ENCODE peak calls at places on chromosome 2, in eight cellular contexts. One of them, this sample, is unnamed.

GRCh38 chr2:46173030-46173429 is 124.2 kb upstream of the EPAS1 start:
- DNase-seq in colonic mucosa: no peak
- DNase-seq in SJSA1: no peak
- DNase-seq in right lobe of liver: no peak
- DNase-seq in CD8-positive, alpha-beta memory T cell: no peak
- DNase-seq in body of pancreas: no peak
- DNase-seq in aorta: no peak
- DNase-seq in upper lobe of right lung: no peak
- DNase-seq in this sample: no peak

GRCh38 chr2:36333350-36334012 is 22.1 kb upstream of the CRIM1 start:
- DNase-seq in aorta: no peak
- DNase-seq in SJSA1: no peak
- DNase-seq in colonic mucosa: no peak
- DNase-seq in upper lobe of right lung: no peak
- DNase-seq in right lobe of liver: no peak
- DNase-seq in body of pancreas: no peak
- DNase-seq in CD8-positive, alpha-beta memory T cell: no peak
- DNase-seq in this sample: no peak

GRCh38 chr2:160790738-160791137 is 297.1 kb upstream of the RBMS1 start:
- DNase-seq in SJSA1: no peak
- DNase-seq in aorta: no peak
- DNase-seq in right lobe of liver: no peak
- DNase-seq in CD8-positive, alpha-beta memory T cell: no peak
- DNase-seq in colonic mucosa: no peak
- DNase-seq in body of pancreas: no peak
- DNase-seq in upper lobe of right lung: no peak
- DNase-seq in this sample: no peak

GRCh38 chr2:26732446-26732845 is 31.6 kb upstream of the SLC35F6 start:
- DNase-seq in CD8-positive, alpha-beta memory T cell: no peak
- DNase-seq in right lobe of liver: no peak
- DNase-seq in SJSA1: no peak
- DNase-seq in body of pancreas: no peak
- DNase-seq in upper lobe of right lung: no peak
- DNase-seq in aorta: no peak
- DNase-seq in colonic mucosa: no peak
- DNase-seq in this sample: no peak

GRCh38 chr2:102114290-102114721 is 28.2 kb upstream of the IL1R1 start:
- DNase-seq in upper lobe of right lung: no peak
- DNase-seq in colonic mucosa: no peak
- DNase-seq in aorta: no peak
- DNase-seq in SJSA1: peak; percentile 98
- DNase-seq in CD8-positive, alpha-beta memory T cell: no peak
- DNase-seq in right lobe of liver: no peak
- DNase-seq in body of pancreas: no peak
- DNase-seq in this sample: no peak

GRCh38 chr2:152715854-152716428 is 1.3 kb downstream of the PRPF40A start:
- DNase-seq in right lobe of liver: no peak
- DNase-seq in SJSA1: peak; percentile 4
- DNase-seq in CD8-positive, alpha-beta memory T cell: peak; percentile 17
- DNase-seq in upper lobe of right lung: no peak
- DNase-seq in colonic mucosa: no peak
- DNase-seq in body of pancreas: no peak
- DNase-seq in aorta: no peak
- DNase-seq in this sample: peak; percentile 44

GRCh38 chr2:231727621-231728020 is 19.3 kb downstream of the PTMA start:
- DNase-seq in upper lobe of right lung: no peak
- DNase-seq in aorta: no peak
- DNase-seq in colonic mucosa: no peak
- DNase-seq in SJSA1: no peak
- DNase-seq in CD8-positive, alpha-beta memory T cell: no peak
- DNase-seq in body of pancreas: no peak
- DNase-seq in right lobe of liver: no peak
- DNase-seq in this sample: no peak

GRCh38 chr2:173054466-173054865 is 21.2 kb upstream of the MAP3K20 start:
- DNase-seq in aorta: no peak
- DNase-seq in CD8-positive, alpha-beta memory T cell: no peak
- DNase-seq in colonic mucosa: no peak
- DNase-seq in body of pancreas: no peak
- DNase-seq in right lobe of liver: no peak
- DNase-seq in upper lobe of right lung: no peak
- DNase-seq in SJSA1: peak; percentile 75
- DNase-seq in this sample: no peak

GRCh38 chr2:234885113-234885512 is 66.7 kb upstream of the SH3BP4 start:
- DNase-seq in SJSA1: no peak
- DNase-seq in body of pancreas: peak; percentile 77
- DNase-seq in right lobe of liver: no peak
- DNase-seq in upper lobe of right lung: no peak
- DNase-seq in CD8-positive, alpha-beta memory T cell: no peak
- DNase-seq in colonic mucosa: no peak
- DNase-seq in aorta: no peak
- DNase-seq in this sample: no peak
- H3K9me3 ChIP-seq in SJSA1: no peaks in the 10 kb centered on the region
- H3K9me3 ChIP-seq in body of pancreas: no peaks in the 10 kb centered on the region
- H3K9me3 ChIP-seq in right lobe of liver: no peaks in the 10 kb centered on the region
- H3K9me3 ChIP-seq in upper lobe of right lung: no peaks in the 10 kb centered on the region
- H3K9me3 ChIP-seq in CD8-positive, alpha-beta memory T cell: no peaks in the 10 kb centered on the region
- H3K9me3 ChIP-seq in colonic mucosa: no peaks in the 10 kb centered on the region
- H3K9me3 ChIP-seq in aorta: no peaks in the 10 kb centered on the region
- H3K9me3 ChIP-seq in this sample: no peaks in the 10 kb centered on the region

DNA sequence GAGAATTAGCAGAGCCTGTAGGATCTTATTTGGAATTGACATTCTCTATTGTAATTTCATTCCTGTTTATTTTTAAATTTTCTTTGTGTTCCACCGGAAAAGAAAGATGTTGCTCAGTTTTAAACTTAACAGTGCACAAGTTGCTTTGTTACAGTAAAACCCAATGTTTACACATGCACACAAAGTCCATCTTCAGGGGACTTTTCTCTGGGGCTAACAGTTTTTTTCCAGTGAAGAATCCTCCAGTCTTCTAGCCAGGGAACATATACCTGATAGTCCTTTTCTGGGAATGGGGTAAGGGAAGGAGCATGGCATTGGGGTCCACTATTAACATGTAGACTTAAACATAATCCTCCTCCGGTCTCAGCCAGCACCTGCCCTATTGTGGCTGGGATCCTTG is 25.2 kb upstream of the MRPL33 start:
- DNase-seq in aorta: no peak
- DNase-seq in right lobe of liver: no peak
- DNase-seq in upper lobe of right lung: no peak
- DNase-seq in CD8-positive, alpha-beta memory T cell: no peak
- DNase-seq in colonic mucosa: no peak
- DNase-seq in body of pancreas: no peak
- DNase-seq in SJSA1: no peak
- DNase-seq in this sample: no peak
- H3K4me1 ChIP-seq in aorta: peaks cover 2% of the 10 kb centered on the region
- H3K4me1 ChIP-seq in right lobe of liver: no peaks in the 10 kb centered on the region
- H3K4me1 ChIP-seq in upper lobe of right lung: no peaks in the 10 kb centered on the region
- H3K4me1 ChIP-seq in CD8-positive, alpha-beta memory T cell: no peaks in the 10 kb centered on the region
- H3K4me1 ChIP-seq in colonic mucosa: no peaks in the 10 kb centered on the region
- H3K4me1 ChIP-seq in body of pancreas: no peaks in the 10 kb centered on the region
- H3K4me1 ChIP-seq in SJSA1: no peaks in the 10 kb centered on the region
- H3K4me1 ChIP-seq in this sample: peaks cover 7% of the 10 kb centered on the region

GRCh38 chr2:168587302-168587701 is 131.2 kb downstream of the CERS6 start:
- DNase-seq in aorta: no peak
- DNase-seq in CD8-positive, alpha-beta memory T cell: no peak
- DNase-seq in SJSA1: no peak
- DNase-seq in right lobe of liver: no peak
- DNase-seq in colonic mucosa: no peak
- DNase-seq in body of pancreas: no peak
- DNase-seq in upper lobe of right lung: no peak
- DNase-seq in this sample: no peak

GRCh38 chr2:168585700-168586099 is 129.6 kb downstream of the CERS6 start:
- DNase-seq in SJSA1: no peak
- DNase-seq in body of pancreas: no peak
- DNase-seq in colonic mucosa: no peak
- DNase-seq in CD8-positive, alpha-beta memory T cell: no peak
- DNase-seq in aorta: no peak
- DNase-seq in upper lobe of right lung: no peak
- DNase-seq in right lobe of liver: no peak
- DNase-seq in this sample: no peak

GRCh38 chr2:168583710-168584521 is 127.8 kb downstream of the CERS6 start:
- DNase-seq in aorta: no peak
- DNase-seq in body of pancreas: peak; percentile 39
- DNase-seq in CD8-positive, alpha-beta memory T cell: no peak
- DNase-seq in right lobe of liver: no peak
- DNase-seq in upper lobe of right lung: no peak
- DNase-seq in SJSA1: peak; percentile 76
- DNase-seq in colonic mucosa: peak; percentile 44
- DNase-seq in this sample: no peak

GRCh38 chr2:168584934-168585333 is 128.9 kb downstream of the CERS6 start:
- DNase-seq in right lobe of liver: no peak
- DNase-seq in upper lobe of right lung: no peak
- DNase-seq in colonic mucosa: no peak
- DNase-seq in body of pancreas: no peak
- DNase-seq in aorta: no peak
- DNase-seq in SJSA1: no peak
- DNase-seq in CD8-positive, alpha-beta memory T cell: no peak
- DNase-seq in this sample: no peak

DNA sequence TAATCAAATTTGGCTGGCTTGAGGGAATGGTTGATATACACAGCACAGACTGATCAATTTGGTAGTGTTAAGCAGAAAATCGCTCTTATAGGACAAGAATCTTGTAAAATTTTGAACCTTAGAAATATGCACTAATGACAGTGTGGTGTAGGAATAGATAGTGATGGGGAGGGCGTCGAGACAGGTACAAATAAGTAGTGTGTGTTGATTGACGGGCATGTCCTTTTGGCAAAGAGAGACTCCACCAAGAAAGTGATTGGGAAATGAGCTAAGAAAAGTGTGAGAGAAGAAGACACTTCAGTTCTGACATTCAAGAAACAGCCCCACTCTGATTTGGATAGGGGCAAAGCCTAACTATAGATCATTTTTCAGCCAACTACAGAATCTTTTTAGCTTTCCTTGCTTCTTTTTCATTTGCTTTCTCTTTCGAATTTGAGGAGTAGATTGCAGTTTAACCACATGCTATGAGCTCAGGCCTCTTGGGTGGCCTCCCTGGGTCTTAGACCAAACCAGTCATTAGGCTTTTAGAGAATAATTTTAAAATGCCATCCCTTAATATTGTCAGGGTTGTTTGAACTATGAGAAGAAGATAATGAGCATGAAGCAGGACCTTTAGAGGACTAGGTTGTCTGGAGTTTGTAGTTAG is 127.1 kb downstream of the CERS6 start:
- DNase-seq in upper lobe of right lung: no peak
- DNase-seq in CD8-positive, alpha-beta memory T cell: no peak
- DNase-seq in body of pancreas: no peak
- DNase-seq in SJSA1: peak; percentile 87
- DNase-seq in aorta: no peak
- DNase-seq in colonic mucosa: no peak
- DNase-seq in right lobe of liver: no peak
- DNase-seq in this sample: no peak
- H3K27ac ChIP-seq in upper lobe of right lung: no peak overlapping the region
- H3K27ac ChIP-seq in CD8-positive, alpha-beta memory T cell: no peak overlapping the region
- H3K27ac ChIP-seq in body of pancreas: no peak overlapping the region
- H3K27ac ChIP-seq in SJSA1: peak overlapping the region; percentile 93
- H3K27ac ChIP-seq in aorta: no peak overlapping the region
- H3K27ac ChIP-seq in colonic mucosa: peak overlapping the region; percentile 5
- H3K27ac ChIP-seq in right lobe of liver: no peak overlapping the region
- H3K27ac ChIP-seq in this sample: peak overlapping the region; percentile 29

GRCh38 chr2:115400940-115401339 is 958.5 kb downstream of the DPP10 start:
- DNase-seq in aorta: no peak
- DNase-seq in upper lobe of right lung: no peak
- DNase-seq in SJSA1: no peak
- DNase-seq in CD8-positive, alpha-beta memory T cell: no peak
- DNase-seq in colonic mucosa: no peak
- DNase-seq in body of pancreas: no peak
- DNase-seq in right lobe of liver: no peak
- DNase-seq in this sample: no peak
- H3K9me3 ChIP-seq in aorta: no peaks in the 10 kb centered on the region
- H3K9me3 ChIP-seq in upper lobe of right lung: no peaks in the 10 kb centered on the region
- H3K9me3 ChIP-seq in SJSA1: no peaks in the 10 kb centered on the region
- H3K9me3 ChIP-seq in CD8-positive, alpha-beta memory T cell: no peaks in the 10 kb centered on the region
- H3K9me3 ChIP-seq in colonic mucosa: no peaks in the 10 kb centered on the region
- H3K9me3 ChIP-seq in body of pancreas: no peaks in the 10 kb centered on the region
- H3K9me3 ChIP-seq in right lobe of liver: no peaks in the 10 kb centered on the region
- H3K9me3 ChIP-seq in this sample: no peaks in the 10 kb centered on the region

DNA sequence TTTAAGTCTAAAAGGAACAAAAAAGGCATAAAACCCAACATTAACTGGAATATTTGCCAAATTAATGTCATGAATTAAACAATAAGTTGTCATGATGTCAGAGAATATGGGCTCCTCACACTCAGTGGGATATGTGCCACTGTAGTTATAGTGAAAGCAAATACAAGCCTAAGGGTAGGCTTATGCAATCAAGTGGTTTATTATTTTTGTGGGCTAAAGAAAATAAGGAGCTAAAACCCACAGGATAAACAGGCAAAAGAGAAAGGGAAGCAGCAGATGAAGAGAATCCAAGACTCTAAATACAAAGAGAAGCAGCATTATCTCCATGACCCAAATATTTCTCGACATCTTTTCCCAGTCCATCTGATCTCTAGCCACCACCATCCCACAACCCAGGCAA is 17.5 kb downstream of the YWHAQ start:
- DNase-seq in CD8-positive, alpha-beta memory T cell: no peak
- DNase-seq in right lobe of liver: no peak
- DNase-seq in SJSA1: peak; percentile 82
- DNase-seq in upper lobe of right lung: no peak
- DNase-seq in body of pancreas: no peak
- DNase-seq in aorta: no peak
- DNase-seq in colonic mucosa: no peak
- DNase-seq in this sample: no peak
- H3K4me1 ChIP-seq in CD8-positive, alpha-beta memory T cell: peaks cover 43% of the 10 kb centered on the region
- H3K4me1 ChIP-seq in right lobe of liver: no peaks in the 10 kb centered on the region
- H3K4me1 ChIP-seq in SJSA1: peaks cover 31% of the 10 kb centered on the region
- H3K4me1 ChIP-seq in upper lobe of right lung: peaks cover 35% of the 10 kb centered on the region
- H3K4me1 ChIP-seq in body of pancreas: peaks cover 53% of the 10 kb centered on the region
- H3K4me1 ChIP-seq in aorta: peaks cover 16% of the 10 kb centered on the region
- H3K4me1 ChIP-seq in colonic mucosa: peaks cover 7% of the 10 kb centered on the region
- H3K4me1 ChIP-seq in this sample: peaks cover 12% of the 10 kb centered on the region

DNA sequence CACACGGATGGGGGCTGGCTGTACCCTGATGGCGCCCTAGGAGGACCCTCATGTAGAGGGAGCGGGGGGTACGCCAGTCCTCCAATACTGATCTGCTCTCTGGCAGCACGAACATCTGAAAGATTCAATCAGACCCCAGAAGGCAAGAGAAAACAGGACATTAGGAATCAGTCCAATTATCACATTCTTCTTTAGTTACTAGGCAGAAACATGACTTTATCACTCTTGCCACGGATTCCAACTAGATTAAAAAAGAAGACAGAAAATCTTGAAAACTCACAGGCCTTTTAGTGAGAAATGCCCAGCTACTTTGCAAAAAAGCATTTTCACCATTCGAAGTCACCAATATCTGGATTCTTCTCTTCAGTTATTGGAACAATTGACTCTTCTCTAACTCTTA is 68.4 kb downstream of the ID2 start:
- DNase-seq in body of pancreas: no peak
- DNase-seq in upper lobe of right lung: no peak
- DNase-seq in colonic mucosa: no peak
- DNase-seq in CD8-positive, alpha-beta memory T cell: no peak
- DNase-seq in SJSA1: no peak
- DNase-seq in right lobe of liver: no peak
- DNase-seq in aorta: no peak
- DNase-seq in this sample: no peak
- H3K27ac ChIP-seq in body of pancreas: no peak overlapping the region
- H3K27ac ChIP-seq in upper lobe of right lung: no peak overlapping the region
- H3K27ac ChIP-seq in colonic mucosa: no peak overlapping the region
- H3K27ac ChIP-seq in CD8-positive, alpha-beta memory T cell: no peak overlapping the region
- H3K27ac ChIP-seq in SJSA1: no peak overlapping the region
- H3K27ac ChIP-seq in right lobe of liver: no peak overlapping the region
- H3K27ac ChIP-seq in aorta: no peak overlapping the region
- H3K27ac ChIP-seq in this sample: no peak overlapping the region

GRCh38 chr2:124978597-124978996 is 953.5 kb downstream of the CNTNAP5 start:
- DNase-seq in body of pancreas: no peak
- DNase-seq in right lobe of liver: no peak
- DNase-seq in colonic mucosa: no peak
- DNase-seq in aorta: no peak
- DNase-seq in upper lobe of right lung: no peak
- DNase-seq in CD8-positive, alpha-beta memory T cell: no peak
- DNase-seq in SJSA1: no peak
- DNase-seq in this sample: peak; percentile 9
- H3K9me3 ChIP-seq in body of pancreas: no peaks in the 10 kb centered on the region
- H3K9me3 ChIP-seq in right lobe of liver: no peaks in the 10 kb centered on the region
- H3K9me3 ChIP-seq in colonic mucosa: no peaks in the 10 kb centered on the region
- H3K9me3 ChIP-seq in aorta: no peaks in the 10 kb centered on the region
- H3K9me3 ChIP-seq in upper lobe of right lung: no peaks in the 10 kb centered on the region
- H3K9me3 ChIP-seq in CD8-positive, alpha-beta memory T cell: no peaks in the 10 kb centered on the region
- H3K9me3 ChIP-seq in SJSA1: peaks cover 3% of the 10 kb centered on the region
- H3K9me3 ChIP-seq in this sample: no peaks in the 10 kb centered on the region